ENCODE peak calls at places on chromosomes 11 and 22, in four cellular contexts. One of them, this sample, is unnamed.

GRCh38 chr11:119085523-119085878 is 820 bp downstream of the HMBS start:
- DNase-seq in psoas muscle: no peak
- DNase-seq in neural progenitor cell: peak
- DNase-seq in heart right ventricle: no peak
- DNase-seq in this sample: no peak

GRCh38 chr22:27970596-27971220 is 51.7 kb upstream of the PITPNB start:
- DNase-seq in psoas muscle: no peak
- DNase-seq in neural progenitor cell: no peak
- DNase-seq in heart right ventricle: no peak
- DNase-seq in this sample: no peak

GRCh38 chr22:19488884-19489843 is 9.4 kb downstream of the CDC45 start:
- DNase-seq in psoas muscle: no peak
- DNase-seq in neural progenitor cell: no peak
- DNase-seq in heart right ventricle: no peak
- DNase-seq in this sample: no peak

GRCh38 chr22:28820885-28821284 is 20.5 kb upstream of the XBP1 start:
- DNase-seq in psoas muscle: no peak
- DNase-seq in neural progenitor cell: no peak
- DNase-seq in heart right ventricle: no peak
- DNase-seq in this sample: no peak

GRCh38 chr11:63915961-63916836 is 765 bp downstream of the RCOR2 start:
- DNase-seq in psoas muscle: peak
- DNase-seq in neural progenitor cell: peak
- DNase-seq in heart right ventricle: peak
- DNase-seq in this sample: no peak

GRCh38 chr11:6655790-6656580 is at the start of gene DCHS1:
- DNase-seq in psoas muscle: peak
- DNase-seq in neural progenitor cell: peak
- DNase-seq in heart right ventricle: peak
- DNase-seq in this sample: no peak

GRCh38 chr22:38026130-38027111 is 30.8 kb upstream of the PICK1 start:
- DNase-seq in psoas muscle: no peak
- DNase-seq in neural progenitor cell: no peak
- DNase-seq in heart right ventricle: no peak
- DNase-seq in this sample: no peak

GRCh38 chr22:17443413-17444203 is 74.3 kb downstream of the CECR2 start:
- DNase-seq in psoas muscle: peak
- DNase-seq in neural progenitor cell: no peak
- DNase-seq in heart right ventricle: no peak
- DNase-seq in this sample: no peak

GRCh38 chr22:43883012-43883661 is 8.7 kb downstream of the PNPLA5 start:
- DNase-seq in psoas muscle: no peak
- DNase-seq in neural progenitor cell: peak
- DNase-seq in heart right ventricle: no peak
- DNase-seq in this sample: no peak

GRCh38 chr11:106959800-106960199 is 58.5 kb downstream of the GUCY1A2 start:
- DNase-seq in psoas muscle: no peak
- DNase-seq in neural progenitor cell: peak
- DNase-seq in heart right ventricle: no peak
- DNase-seq in this sample: no peak

GRCh38 chr11:1453611-1454386 is 32.8 kb downstream of the MOB2 start:
- DNase-seq in psoas muscle: no peak
- DNase-seq in neural progenitor cell: peak
- DNase-seq in heart right ventricle: no peak
- DNase-seq in this sample: peak

GRCh38 chr11:123218451-123218850 is 23.4 kb upstream of the CLMP start:
- DNase-seq in psoas muscle: no peak
- DNase-seq in neural progenitor cell: no peak
- DNase-seq in heart right ventricle: no peak
- DNase-seq in this sample: no peak

GRCh38 chr11:70422692-70423522 is 24.6 kb downstream of the CTTN start:
- DNase-seq in psoas muscle: no peak
- DNase-seq in neural progenitor cell: no peak
- DNase-seq in heart right ventricle: no peak
- DNase-seq in this sample: no peak

GRCh38 chr11:57357310-57357709 is 19.2 kb downstream of the P2RX3 start:
- DNase-seq in psoas muscle: no peak
- DNase-seq in neural progenitor cell: no peak
- DNase-seq in heart right ventricle: no peak
- DNase-seq in this sample: no peak

GRCh38 chr11:68002575-68002942 is 1.3 kb downstream of the UNC93B1 start:
- DNase-seq in psoas muscle: no peak
- DNase-seq in neural progenitor cell: no peak
- DNase-seq in heart right ventricle: no peak
- DNase-seq in this sample: no peak

GRCh38 chr11:70668204-70669202 is 270.2 kb downstream of the CTTN start:
- DNase-seq in psoas muscle: no peak
- DNase-seq in neural progenitor cell: no peak
- DNase-seq in heart right ventricle: no peak
- DNase-seq in this sample: no peak

GRCh38 chr11:126740857-126741256 is 259.7 kb downstream of the KIRREL3 start:
- DNase-seq in psoas muscle: no peak
- DNase-seq in neural progenitor cell: no peak
- DNase-seq in heart right ventricle: no peak
- DNase-seq in this sample: no peak

GRCh38 chr11:86116386-86116726 is 47.5 kb upstream of the PICALM start:
- DNase-seq in psoas muscle: no peak
- DNase-seq in neural progenitor cell: no peak
- DNase-seq in heart right ventricle: no peak
- DNase-seq in this sample: no peak

GRCh38 chr11:76008474-76008873 is 193.5 kb downstream of the UVRAG start:
- DNase-seq in psoas muscle: no peak
- DNase-seq in neural progenitor cell: no peak
- DNase-seq in heart right ventricle: no peak
- DNase-seq in this sample: no peak

DNA sequence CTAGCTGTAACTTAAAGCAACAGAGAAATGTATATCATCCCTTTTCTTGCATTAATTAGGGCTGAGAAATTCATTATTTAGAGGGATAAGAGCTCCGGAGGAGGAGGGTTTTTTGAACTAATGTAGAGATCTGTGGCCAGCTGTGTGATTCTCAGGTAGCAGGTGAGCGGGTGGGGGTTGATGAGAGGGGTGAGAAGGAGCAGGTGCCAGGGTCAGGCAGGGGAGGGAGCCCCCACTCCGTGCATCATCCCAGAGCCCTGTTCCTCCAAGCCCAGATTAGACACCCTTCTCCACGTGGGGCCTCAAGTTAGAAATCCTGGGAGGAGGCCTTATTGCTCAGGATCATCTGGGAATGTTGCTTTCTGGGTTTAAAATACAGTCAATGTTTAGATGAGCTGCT is 24.9 kb downstream of the ZBTB16 start:
- DNase-seq in psoas muscle: no peak
- DNase-seq in neural progenitor cell: no peak
- DNase-seq in heart right ventricle: no peak
- DNase-seq in this sample: no peak
- H3K27ac ChIP-seq in psoas muscle: peak
- H3K27ac ChIP-seq in neural progenitor cell: no peak
- H3K27ac ChIP-seq in heart right ventricle: peak
- H3K27ac ChIP-seq in this sample: peak

DNA sequence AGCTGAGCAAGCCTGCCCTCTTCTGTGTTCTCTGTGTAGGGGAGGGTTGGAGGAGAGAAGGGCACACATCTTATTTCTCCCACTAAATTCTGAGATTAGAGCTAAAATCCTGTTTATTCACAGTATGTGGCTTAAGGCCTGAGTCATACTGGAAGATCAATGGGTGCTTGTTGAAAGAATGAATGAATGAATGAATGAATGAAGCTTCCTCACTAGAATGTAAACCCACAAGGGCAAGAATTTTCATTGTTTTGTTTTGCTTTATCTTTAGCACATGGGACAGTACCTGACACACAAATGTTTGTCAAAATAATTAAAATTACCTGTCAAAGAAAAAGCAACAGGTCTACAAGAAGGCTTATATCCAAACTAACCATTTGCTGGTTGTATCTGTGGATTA is 50.6 kb upstream of the PAK1 start:
- DNase-seq in psoas muscle: no peak
- DNase-seq in neural progenitor cell: no peak
- DNase-seq in heart right ventricle: no peak
- DNase-seq in this sample: no peak
- TF ChIP-seq CTCF in psoas muscle: no peak
- TF ChIP-seq CTCF in neural progenitor cell: no peak
- TF ChIP-seq CTCF in heart right ventricle: no peak
- TF ChIP-seq CTCF in this sample: no peak

DNA sequence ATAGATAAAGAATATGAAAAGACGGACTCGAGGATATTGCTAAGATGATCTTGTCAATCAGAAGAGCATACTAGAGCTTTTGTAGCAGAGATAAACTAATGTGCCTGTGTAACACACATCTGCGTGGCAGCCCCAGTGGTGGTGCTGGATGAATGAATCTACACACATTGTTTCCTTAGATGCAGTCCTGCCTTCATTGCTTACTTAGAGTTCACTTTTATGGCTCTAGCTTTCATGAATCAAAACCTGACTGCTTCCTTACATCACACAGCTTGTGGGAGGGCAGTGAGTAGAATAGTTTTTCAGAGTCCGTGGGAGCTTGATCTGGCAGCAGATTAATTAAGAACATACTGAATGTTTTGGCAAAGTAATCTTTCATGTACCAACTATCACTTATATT is 83.7 kb downstream of the EXT2 start:
- DNase-seq in psoas muscle: no peak
- DNase-seq in neural progenitor cell: no peak
- DNase-seq in heart right ventricle: no peak
- DNase-seq in this sample: no peak
- H3K27ac ChIP-seq in psoas muscle: no peak
- H3K27ac ChIP-seq in neural progenitor cell: no peak
- H3K27ac ChIP-seq in heart right ventricle: no peak
- H3K27ac ChIP-seq in this sample: no peak

GRCh38 chr22:46007848-46008261 is 30.9 kb upstream of the WNT7B start:
- DNase-seq in psoas muscle: peak
- DNase-seq in neural progenitor cell: no peak
- DNase-seq in heart right ventricle: peak
- DNase-seq in this sample: peak
- TF ChIP-seq CTCF in psoas muscle: no peak
- TF ChIP-seq CTCF in neural progenitor cell: no peak
- TF ChIP-seq CTCF in heart right ventricle: peak
- TF ChIP-seq CTCF in this sample: no peak

GRCh38 chr22:21016644-21017420 is 1.9 kb downstream of the P2RX6 start:
- DNase-seq in psoas muscle: no peak
- DNase-seq in neural progenitor cell: no peak
- DNase-seq in heart right ventricle: no peak
- DNase-seq in this sample: no peak

GRCh38 chr22:21015051-21016006 is at the start of gene P2RX6:
- DNase-seq in psoas muscle: peak
- DNase-seq in neural progenitor cell: no peak
- DNase-seq in heart right ventricle: no peak
- DNase-seq in this sample: no peak

GRCh38 chr22:21013742-21014201 is 1.2 kb upstream of the P2RX6 start:
- DNase-seq in psoas muscle: no peak
- DNase-seq in neural progenitor cell: no peak
- DNase-seq in heart right ventricle: no peak
- DNase-seq in this sample: no peak

GRCh38 chr22:21012446-21013407 is 2.2 kb upstream of the P2RX6 start:
- DNase-seq in psoas muscle: no peak
- DNase-seq in neural progenitor cell: no peak
- DNase-seq in heart right ventricle: no peak
- DNase-seq in this sample: no peak

DNA sequence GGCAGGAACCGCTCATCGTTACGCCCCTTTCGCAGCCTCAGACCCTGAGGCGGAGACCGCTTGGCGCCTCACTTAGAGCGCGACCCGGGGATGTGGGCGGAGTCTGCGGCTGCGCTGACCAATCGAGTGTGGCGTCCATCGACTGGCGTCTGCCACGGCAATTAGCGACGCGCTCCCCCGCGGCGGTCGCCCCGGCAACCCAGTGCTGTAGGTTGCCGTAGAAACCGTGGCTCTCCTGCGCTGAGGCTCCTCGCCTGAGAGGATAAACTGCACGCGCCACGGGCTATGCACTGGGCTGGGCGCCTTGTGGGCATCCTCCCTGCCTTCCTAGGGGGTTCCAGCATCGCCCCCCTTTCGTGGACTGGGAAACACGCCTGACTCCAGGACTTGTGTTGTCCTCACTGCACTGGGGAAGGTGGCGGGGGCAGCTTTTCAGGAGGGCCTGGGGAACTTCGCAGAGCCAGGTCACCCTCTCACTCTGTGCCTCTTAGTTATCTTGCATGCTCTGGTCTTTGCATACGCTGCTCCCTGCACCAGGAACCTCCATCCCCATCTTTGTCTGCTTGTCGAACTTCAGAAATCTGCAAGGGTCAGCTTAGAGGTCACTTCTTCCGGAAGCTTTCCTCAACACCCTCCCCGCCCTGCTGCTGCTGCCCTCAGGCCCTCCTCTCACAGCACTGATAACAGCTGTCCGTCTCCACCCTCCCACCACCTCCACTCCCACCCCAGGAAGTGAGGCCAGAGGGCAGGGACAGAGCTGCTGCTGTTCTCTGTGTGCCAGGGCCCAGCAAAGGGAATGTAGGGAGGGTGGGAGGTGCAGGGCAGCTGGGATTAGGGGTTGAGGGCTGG is 539 bp upstream of the P2RX6 start:
- DNase-seq in psoas muscle: peak
- DNase-seq in neural progenitor cell: peak
- DNase-seq in heart right ventricle: peak
- DNase-seq in this sample: peak
- H3K27ac ChIP-seq in psoas muscle: peak
- H3K27ac ChIP-seq in neural progenitor cell: no peak
- H3K27ac ChIP-seq in heart right ventricle: peak
- H3K27ac ChIP-seq in this sample: peak

DNA sequence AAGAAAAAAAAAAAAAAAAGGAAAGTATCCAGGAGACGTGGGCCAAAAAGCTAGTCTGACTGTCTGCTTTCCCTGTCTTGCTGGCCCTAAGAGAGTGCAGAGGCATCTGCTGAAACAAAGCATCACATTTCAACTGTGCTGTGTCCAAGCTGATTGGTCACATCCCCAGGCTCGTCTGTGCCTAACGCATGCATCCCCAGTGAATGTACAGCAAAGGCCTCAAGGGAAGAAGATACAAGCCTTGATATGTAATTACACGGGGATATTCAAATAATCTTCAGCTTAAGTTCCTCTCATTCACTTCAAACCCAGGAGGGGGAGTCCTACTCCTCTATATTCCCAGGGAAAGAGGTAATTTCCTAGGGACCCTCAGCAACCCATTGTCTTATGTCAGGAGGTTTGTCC is 5.4 kb upstream of the SORL1 start:
- DNase-seq in psoas muscle: no peak
- DNase-seq in neural progenitor cell: peak
- DNase-seq in heart right ventricle: no peak
- DNase-seq in this sample: no peak
- TF ChIP-seq CTCF in psoas muscle: no peak
- TF ChIP-seq CTCF in neural progenitor cell: peak
- TF ChIP-seq CTCF in heart right ventricle: peak
- TF ChIP-seq CTCF in this sample: no peak

DNA sequence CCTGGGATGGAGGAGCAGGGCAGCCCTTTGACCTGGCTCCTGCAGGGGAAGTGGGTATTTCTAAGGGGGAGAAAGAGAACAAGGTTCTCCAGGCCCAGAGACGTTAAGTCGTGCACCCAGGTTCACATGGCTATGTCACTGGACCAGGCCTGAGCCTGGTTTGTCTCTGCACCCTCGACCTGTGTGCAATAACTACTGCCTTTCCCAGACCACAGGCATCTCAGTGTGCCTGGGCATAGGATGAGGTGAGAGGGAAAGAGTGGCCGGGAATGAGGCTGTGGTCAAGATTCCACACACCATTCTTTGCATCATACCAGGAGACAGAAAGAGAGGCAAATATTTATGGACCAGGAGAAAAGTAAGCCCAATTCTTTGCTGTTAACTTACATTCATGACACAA is 66.8 kb downstream of the PRR5L start:
- DNase-seq in psoas muscle: no peak
- DNase-seq in neural progenitor cell: no peak
- DNase-seq in heart right ventricle: no peak
- DNase-seq in this sample: no peak
- H3K27ac ChIP-seq in psoas muscle: no peak
- H3K27ac ChIP-seq in neural progenitor cell: no peak
- H3K27ac ChIP-seq in heart right ventricle: no peak
- H3K27ac ChIP-seq in this sample: no peak

This sample was measured in lung.